ENCODE peak calls at places on chromosomes 4 and X, in seven cellular contexts. Z is epithelial cell of esophagus, S is NB4, L is endodermal cell, I is chondrocyte, G is omental fat pad, P is right atrium auricular region. N is an unnamed sample.

GRCh38 chr4:151250706-151251105 is 26.3 kb upstream of the PRSS48 start:
- DNase-seq in Z (no peak), L (peak), G (no peak), P (no peak), S (no peak), I (no peak), N (no peak)

GRCh38 chr4:86976801-86977485 is 42.1 kb downstream of the AFF1 start:
- DNase-seq in P (no peak), Z (peak), G (no peak), L (no peak), I (no peak), S (no peak), N (no peak)

GRCh38 chrX:72395252-72395651 is 89.5 kb upstream of the CITED1 start:
- DNase-seq in L (no peak), I (no peak), P (no peak), Z (no peak), S (no peak), G (no peak), N (no peak)

GRCh38 chr4:79666875-79667274 is 258.8 kb upstream of the GK2 start:
- DNase-seq in G (no peak), S (no peak), Z (no peak), P (no peak), I (no peak), L (no peak), N (no peak)

GRCh38 chr4:52028970-52029369 is 8.8 kb upstream of the LRRC66 start:
- DNase-seq in G (no peak), Z (peak), S (no peak), I (no peak), L (no peak), P (no peak), N (no peak)

GRCh38 chrX:54045563-54046228 is 1.4 kb upstream of the PHF8 start:
- DNase-seq in L (no peak), P (no peak), G (no peak), S (peak), Z (no peak), I (no peak), N (no peak)

GRCh38 chrX:69309074-69309792 is 144.0 kb upstream of the PJA1 start:
- DNase-seq in I (no peak), P (no peak), Z (no peak), S (no peak), G (no peak), L (peak), N (no peak)

GRCh38 chr4:122652379-122652778 is 31.5 kb upstream of the IL21 start:
- DNase-seq in G (no peak), S (peak), I (no peak), L (peak), P (no peak), Z (peak), N (no peak)

GRCh38 chr4:94595880-94596483 is 144.2 kb downstream of the PDLIM5 start:
- DNase-seq in L (no peak), G (no peak), S (peak), P (no peak), I (no peak), Z (peak), N (no peak)

GRCh38 chr4:604131-604530 is 21.2 kb upstream of the PDE6B start:
- DNase-seq in S (peak), I (no peak), P (no peak), Z (no peak), G (no peak), L (no peak), N (no peak)

GRCh38 chr4:7195546-7196282 is 3.4 kb downstream of the SORCS2 start:
- DNase-seq in Z (no peak), S (no peak), I (no peak), P (no peak), L (peak), G (no peak), N (no peak)

GRCh38 chrX:41781500-41781899 is 57.5 kb downstream of the GPR82 start:
- DNase-seq in G (no peak), I (no peak), L (no peak), S (peak), P (no peak), Z (peak), N (no peak)

GRCh38 chr4:54382623-54383022 is 153.5 kb downstream of the PDGFRA start:
- DNase-seq in L (no peak), S (no peak), I (no peak), Z (peak), G (no peak), P (no peak), N (no peak)

GRCh38 chrX:21968333-21968732 is 27.8 kb downstream of the SMS start:
- DNase-seq in P (no peak), Z (no peak), S (no peak), G (no peak), I (no peak), L (no peak), N (no peak)

GRCh38 chrX:12970691-12971202 is 4.2 kb upstream of the TMSB4X start:
- DNase-seq in L (peak), G (no peak), I (no peak), S (peak), P (no peak), Z (no peak), N (no peak)

GRCh38 chr4:30256105-30256828 is 463.9 kb upstream of the PCDH7 start:
- DNase-seq in Z (peak), G (no peak), I (no peak), L (peak), S (peak), P (no peak), N (no peak)

GRCh38 chrX:1534321-1535168 is 2.4 kb downstream of the P2RY8 start:
- DNase-seq in S (peak), Z (no peak), G (no peak), P (no peak), I (peak), L (peak), N (no peak)

GRCh38 chrX:154374361-154375155 is at the start of gene FLNA:
- DNase-seq in L (peak), S (peak), G (no peak), I (no peak), Z (peak), P (no peak), N (no peak)

GRCh38 chr4:3767569-3768288 is 1.5 kb downstream of the ADRA2C start:
- DNase-seq in Z (peak), L (peak), S (no peak), I (no peak), G (no peak), P (no peak), N (no peak)

GRCh38 chr4:99617374-99617773 is 40.3 kb downstream of the C4orf54 start:
- DNase-seq in S (no peak), I (no peak), Z (peak), L (no peak), G (no peak), P (no peak), N (no peak)

GRCh38 chr4:99612704-99613103 is 38.1 kb downstream of the MTTP start:
- DNase-seq in Z (no peak), G (no peak), P (no peak), L (no peak), I (no peak), S (no peak), N (no peak)

GRCh38 chr4:99614491-99614890 is 39.9 kb downstream of the MTTP start:
- DNase-seq in P (no peak), S (no peak), L (no peak), I (no peak), Z (no peak), G (no peak), N (no peak)

GRCh38 chr4:99612281-99612680 is 37.7 kb downstream of the MTTP start:
- DNase-seq in Z (peak), I (no peak), L (no peak), S (no peak), P (no peak), G (no peak), N (no peak)

GRCh38 chr4:99615210-99615834 is 40.7 kb downstream of the MTTP start:
- DNase-seq in P (no peak), S (no peak), Z (no peak), G (no peak), L (no peak), I (no peak), N (no peak)
- TF ChIP-seq CTCF in P (no peak), S (no peak), Z (no peak), G (no peak), L (no peak), I (no peak), N (no peak)

GRCh38 chrX:20063716-20064351 is 52.9 kb downstream of the MAP7D2 start:
- DNase-seq in Z (peak), P (no peak), S (peak), G (no peak), I (no peak), L (peak), N (no peak)
- TF ChIP-seq CTCF in Z (peak), P (no peak), S (peak), G (no peak), I (peak), L (peak), N (no peak)

DNA sequence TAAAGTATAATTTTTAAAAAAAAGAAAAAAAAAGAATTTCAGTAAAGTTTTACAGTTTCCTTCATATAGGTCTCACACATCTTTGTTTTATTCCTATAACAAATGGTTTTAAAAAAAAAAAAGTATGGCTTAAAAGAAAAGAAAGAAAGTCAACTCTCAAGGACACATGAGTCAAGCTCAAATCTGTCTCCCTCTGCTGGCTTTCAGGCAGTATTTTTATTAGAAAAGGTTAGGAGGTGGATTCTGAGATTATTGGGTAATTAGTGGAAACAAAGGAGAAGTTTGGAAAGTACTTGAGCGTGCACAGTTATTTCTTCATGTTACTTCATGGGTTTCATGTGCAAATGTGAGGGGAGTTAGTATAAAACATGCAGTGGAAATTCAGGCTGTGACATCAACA is 36.6 kb upstream of the BTC start:
- DNase-seq in L (no peak), P (no peak), G (no peak), Z (no peak), S (peak), I (no peak), N (no peak)
- TF ChIP-seq CTCF in L (peak), P (no peak), G (no peak), Z (no peak), S (no peak), I (peak), N (no peak)

GRCh38 chr4:76909711-76910110 is 11.8 kb upstream of the SOWAHB start:
- DNase-seq in I (no peak), S (no peak), G (no peak), L (no peak), P (no peak), Z (peak), N (no peak)
- TF ChIP-seq CTCF in I (no peak), S (no peak), G (no peak), L (no peak), P (no peak), Z (no peak), N (no peak)